ENCODE peak calls at places on chromosome 4, in five cellular contexts. One of them, this sample, is unnamed.

GRCh38 chr4:126124817-126125216 is 810.1 kb downstream of the FAT4 start:
- DNase-seq in A549: no peak
- DNase-seq in tibial nerve: no peak
- DNase-seq in K562: no peak
- DNase-seq in transverse colon: no peak
- DNase-seq in this sample: no peak

GRCh38 chr4:95268819-95269565 is 279.8 kb downstream of the UNC5C start:
- DNase-seq in tibial nerve: no peak
- DNase-seq in K562: no peak
- DNase-seq in A549: no peak
- DNase-seq in transverse colon: no peak
- DNase-seq in this sample: no peak

GRCh38 chr4:114597410-114598115 is 1.0 kb upstream of the UGT8 start:
- DNase-seq in transverse colon: peak; percentile 15
- DNase-seq in A549: no peak
- DNase-seq in tibial nerve: no peak
- DNase-seq in K562: no peak
- DNase-seq in this sample: no peak

GRCh38 chr4:33751050-33751449 is 2493.3 kb downstream of the ARAP2 start:
- DNase-seq in K562: no peak
- DNase-seq in A549: no peak
- DNase-seq in transverse colon: no peak
- DNase-seq in tibial nerve: no peak
- DNase-seq in this sample: no peak

GRCh38 chr4:88352062-88352461 is 26.6 kb upstream of the HERC6 start:
- DNase-seq in K562: no peak
- DNase-seq in tibial nerve: no peak
- DNase-seq in transverse colon: no peak
- DNase-seq in A549: peak; percentile 2
- DNase-seq in this sample: no peak

GRCh38 chr4:145755802-145756201 is 75.9 kb downstream of the C4orf51 start:
- DNase-seq in transverse colon: no peak
- DNase-seq in A549: no peak
- DNase-seq in tibial nerve: no peak
- DNase-seq in K562: no peak
- DNase-seq in this sample: no peak

GRCh38 chr4:5789141-5789540 is 78.1 kb downstream of the EVC start:
- DNase-seq in tibial nerve: no peak
- DNase-seq in transverse colon: no peak
- DNase-seq in K562: no peak
- DNase-seq in A549: no peak
- DNase-seq in this sample: peak; percentile 46

GRCh38 chr4:30553151-30553550 is 167.0 kb upstream of the PCDH7 start:
- DNase-seq in transverse colon: no peak
- DNase-seq in K562: no peak
- DNase-seq in A549: no peak
- DNase-seq in tibial nerve: no peak
- DNase-seq in this sample: no peak

GRCh38 chr4:152352645-152353116 is 183.2 kb downstream of the FBXW7 start:
- DNase-seq in K562: no peak
- DNase-seq in A549: peak; percentile 84
- DNase-seq in transverse colon: peak; percentile 19
- DNase-seq in tibial nerve: peak; percentile 19
- DNase-seq in this sample: peak; percentile 85

GRCh38 chr4:24794111-24794860 is 1.1 kb upstream of the SOD3 start:
- DNase-seq in K562: no peak
- DNase-seq in A549: no peak
- DNase-seq in transverse colon: peak; percentile 17
- DNase-seq in tibial nerve: no peak
- DNase-seq in this sample: peak; percentile 77

GRCh38 chr4:145847764-145848163 is 90.9 kb downstream of the ZNF827 start:
- DNase-seq in A549: no peak
- DNase-seq in K562: no peak
- DNase-seq in tibial nerve: no peak
- DNase-seq in transverse colon: no peak
- DNase-seq in this sample: no peak

GRCh38 chr4:189600598-189601435 is 339.9 kb upstream of the FRG1 start:
- DNase-seq in transverse colon: no peak
- DNase-seq in A549: peak; percentile 3
- DNase-seq in K562: no peak
- DNase-seq in tibial nerve: no peak
- DNase-seq in this sample: no peak

GRCh38 chr4:137853424-137853823 is 321.1 kb upstream of the PCDH18 start:
- DNase-seq in K562: peak; percentile 11
- DNase-seq in transverse colon: no peak
- DNase-seq in tibial nerve: no peak
- DNase-seq in A549: no peak
- DNase-seq in this sample: no peak

GRCh38 chr4:182925298-182925738 is 8.1 kb upstream of the DCTD start:
- DNase-seq in K562: peak; percentile 48
- DNase-seq in tibial nerve: no peak
- DNase-seq in A549: peak; percentile 85
- DNase-seq in transverse colon: peak; percentile 77
- DNase-seq in this sample: no peak

GRCh38 chr4:6943012-6943869 is 33.6 kb downstream of the TBC1D14 start:
- DNase-seq in tibial nerve: no peak
- DNase-seq in transverse colon: peak; percentile 64
- DNase-seq in K562: no peak
- DNase-seq in A549: no peak
- DNase-seq in this sample: no peak

GRCh38 chr4:113106076-113106475 is 56.6 kb downstream of the ANK2 start:
- DNase-seq in transverse colon: no peak
- DNase-seq in tibial nerve: no peak
- DNase-seq in K562: no peak
- DNase-seq in A549: peak; percentile 33
- DNase-seq in this sample: no peak

GRCh38 chr4:83096397-83096796 is 18.1 kb downstream of the PLAC8 start:
- DNase-seq in A549: no peak
- DNase-seq in transverse colon: no peak
- DNase-seq in tibial nerve: no peak
- DNase-seq in K562: no peak
- DNase-seq in this sample: no peak

GRCh38 chr4:26171953-26172352 is 148.9 kb upstream of the RBPJ start:
- DNase-seq in A549: no peak
- DNase-seq in K562: no peak
- DNase-seq in transverse colon: no peak
- DNase-seq in tibial nerve: no peak
- DNase-seq in this sample: no peak

GRCh38 chr4:88158360-88159136 is at the start of gene ABCG2:
- DNase-seq in K562: peak; percentile 65
- DNase-seq in transverse colon: peak; percentile 58
- DNase-seq in A549: peak; percentile 62
- DNase-seq in tibial nerve: no peak
- DNase-seq in this sample: no peak

GRCh38 chr4:183499797-183500196 is 5.1 kb upstream of the ING2 start:
- DNase-seq in A549: no peak
- DNase-seq in K562: no peak
- DNase-seq in transverse colon: no peak
- DNase-seq in tibial nerve: no peak
- DNase-seq in this sample: no peak

GRCh38 chr4:123546123-123546654 is 149.6 kb downstream of the SPRY1 start:
- DNase-seq in tibial nerve: no peak
- DNase-seq in A549: no peak
- DNase-seq in K562: no peak
- DNase-seq in transverse colon: peak; percentile 27
- DNase-seq in this sample: no peak

GRCh38 chr4:8589831-8590545 is 2.6 kb upstream of the CPZ start:
- DNase-seq in A549: no peak
- DNase-seq in K562: no peak
- DNase-seq in transverse colon: no peak
- DNase-seq in tibial nerve: no peak
- DNase-seq in this sample: no peak

GRCh38 chr4:46211406-46211805 is 87.6 kb upstream of the GABRG1 start:
- DNase-seq in K562: no peak
- DNase-seq in tibial nerve: no peak
- DNase-seq in A549: no peak
- DNase-seq in transverse colon: no peak
- DNase-seq in this sample: no peak

GRCh38 chr4:181503800-181504364 is 739.3 kb upstream of the TENM3 start:
- DNase-seq in tibial nerve: no peak
- DNase-seq in A549: no peak
- DNase-seq in K562: no peak
- DNase-seq in transverse colon: no peak
- DNase-seq in this sample: no peak

GRCh38 chr4:184529283-184529682 is 54.9 kb upstream of the IRF2 start:
- DNase-seq in tibial nerve: no peak
- DNase-seq in A549: no peak
- DNase-seq in K562: no peak
- DNase-seq in transverse colon: no peak
- DNase-seq in this sample: no peak

GRCh38 chr4:85475631-85476233 is 782 bp downstream of the ARHGAP24 start:
- DNase-seq in tibial nerve: no peak
- DNase-seq in transverse colon: no peak
- DNase-seq in K562: no peak
- DNase-seq in A549: peak; percentile 42
- DNase-seq in this sample: no peak

GRCh38 chr4:8494983-8495548 is 54.5 kb downstream of the TRMT44 start:
- DNase-seq in K562: no peak
- DNase-seq in A549: no peak
- DNase-seq in transverse colon: no peak
- DNase-seq in tibial nerve: no peak
- DNase-seq in this sample: no peak

GRCh38 chr4:15234101-15234500 is 193.7 kb upstream of the C1QTNF7 start:
- DNase-seq in A549: no peak
- DNase-seq in transverse colon: no peak
- DNase-seq in K562: no peak
- DNase-seq in tibial nerve: no peak
- DNase-seq in this sample: no peak

GRCh38 chr4:147482281-147482680 is 1.4 kb downstream of the EDNRA start:
- DNase-seq in A549: no peak
- DNase-seq in K562: no peak
- DNase-seq in tibial nerve: no peak
- DNase-seq in transverse colon: no peak
- DNase-seq in this sample: no peak

GRCh38 chr4:41369680-41370079 is 113.0 kb downstream of the UCHL1 start:
- DNase-seq in K562: no peak
- DNase-seq in tibial nerve: no peak
- DNase-seq in A549: no peak
- DNase-seq in transverse colon: no peak
- DNase-seq in this sample: no peak

GRCh38 chr4:81096566-81096965 is 66.1 kb downstream of the BMP3 start:
- DNase-seq in tibial nerve: no peak
- DNase-seq in K562: no peak
- DNase-seq in A549: no peak
- DNase-seq in transverse colon: no peak
- DNase-seq in this sample: no peak

GRCh38 chr4:99987681-99988080 is 37.6 kb upstream of the H2AZ1 start:
- DNase-seq in tibial nerve: no peak
- DNase-seq in transverse colon: no peak
- DNase-seq in K562: no peak
- DNase-seq in A549: no peak
- DNase-seq in this sample: no peak

GRCh38 chr4:19214591-19214990 is 1037.1 kb upstream of the SLIT2 start:
- DNase-seq in A549: no peak
- DNase-seq in K562: no peak
- DNase-seq in transverse colon: no peak
- DNase-seq in tibial nerve: no peak
- DNase-seq in this sample: no peak

GRCh38 chr4:87465739-87466366 is 43.5 kb downstream of the NUDT9 start:
- DNase-seq in transverse colon: no peak
- DNase-seq in A549: peak; percentile 54
- DNase-seq in K562: peak; percentile 18
- DNase-seq in tibial nerve: no peak
- DNase-seq in this sample: no peak

GRCh38 chr4:6474705-6475457 is 2.5 kb upstream of the PPP2R2C start:
- DNase-seq in transverse colon: no peak
- DNase-seq in K562: no peak
- DNase-seq in A549: no peak
- DNase-seq in tibial nerve: no peak
- DNase-seq in this sample: peak; percentile 27

GRCh38 chr4:156950090-156950489 is 21.5 kb downstream of the PDGFC start:
- DNase-seq in tibial nerve: no peak
- DNase-seq in K562: no peak
- DNase-seq in transverse colon: no peak
- DNase-seq in A549: no peak
- DNase-seq in this sample: no peak
- TF ChIP-seq POLR2A in tibial nerve: no peak
- TF ChIP-seq POLR2A in K562: no peak
- TF ChIP-seq POLR2A in transverse colon: no peak
- TF ChIP-seq POLR2A in A549: no peak
- TF ChIP-seq POLR2A in this sample: no peak

GRCh38 chr4:139594591-139595185 is 38.7 kb upstream of the SETD7 start:
- DNase-seq in transverse colon: no peak
- DNase-seq in tibial nerve: no peak
- DNase-seq in K562: no peak
- DNase-seq in A549: no peak
- DNase-seq in this sample: no peak

GRCh38 chr4:139595989-139596679 is 40.1 kb upstream of the SETD7 start:
- DNase-seq in transverse colon: no peak
- DNase-seq in A549: peak; percentile 76
- DNase-seq in K562: no peak
- DNase-seq in tibial nerve: peak; percentile 30
- DNase-seq in this sample: peak; percentile 71

GRCh38 chr4:139599594-139600374 is 43.8 kb upstream of the SETD7 start:
- DNase-seq in transverse colon: no peak
- DNase-seq in K562: no peak
- DNase-seq in tibial nerve: no peak
- DNase-seq in A549: peak; percentile 93
- DNase-seq in this sample: no peak

GRCh38 chr4:139599076-139599475 is 43.1 kb upstream of the SETD7 start:
- DNase-seq in tibial nerve: no peak
- DNase-seq in transverse colon: no peak
- DNase-seq in A549: no peak
- DNase-seq in K562: no peak
- DNase-seq in this sample: no peak

GRCh38 chr4:139596680-139597279 is 40.8 kb upstream of the SETD7 start:
- DNase-seq in A549: no peak
- DNase-seq in transverse colon: no peak
- DNase-seq in K562: no peak
- DNase-seq in tibial nerve: no peak
- DNase-seq in this sample: no peak
- TF ChIP-seq CTCF in A549: no peak
- TF ChIP-seq CTCF in transverse colon: no peak
- TF ChIP-seq CTCF in K562: no peak
- TF ChIP-seq CTCF in tibial nerve: no peak
- TF ChIP-seq CTCF in this sample: no peak

GRCh38 chr4:61301285-61301684 is 101.2 kb downstream of the ADGRL3 start:
- DNase-seq in transverse colon: no peak
- DNase-seq in K562: no peak
- DNase-seq in tibial nerve: no peak
- DNase-seq in A549: no peak
- DNase-seq in this sample: no peak
- TF ChIP-seq EP300 in transverse colon: no peak
- TF ChIP-seq EP300 in K562: no peak
- TF ChIP-seq EP300 in tibial nerve: no peak
- TF ChIP-seq EP300 in A549: no peak
- TF ChIP-seq EP300 in this sample: no peak

DNA sequence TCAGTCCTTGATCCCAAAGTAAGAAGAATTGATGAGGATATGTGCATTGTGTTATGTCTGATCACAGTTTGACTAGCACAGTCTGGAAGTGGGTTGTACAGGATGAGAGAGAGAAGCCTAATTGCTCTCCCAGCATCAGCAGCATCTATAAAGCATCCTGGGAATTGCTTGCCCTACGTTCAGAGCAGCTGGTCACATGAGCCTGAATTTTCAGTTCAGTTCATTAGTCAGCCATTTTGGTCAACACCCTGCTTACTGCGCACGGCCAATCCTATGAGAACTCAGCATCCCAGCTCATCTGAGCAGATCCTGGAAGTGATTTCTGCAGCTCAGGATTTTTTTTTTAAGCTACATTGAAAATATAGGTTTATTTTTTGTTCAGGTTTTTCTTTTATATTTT is at the start of gene RUFY3:
- DNase-seq in transverse colon: no peak
- DNase-seq in A549: no peak
- DNase-seq in tibial nerve: peak; percentile 20
- DNase-seq in K562: no peak
- DNase-seq in this sample: peak; percentile 78
- TF ChIP-seq POLR2A in transverse colon: no peak
- TF ChIP-seq POLR2A in A549: no peak
- TF ChIP-seq POLR2A in tibial nerve: no peak
- TF ChIP-seq POLR2A in K562: no peak
- TF ChIP-seq POLR2A in this sample: no peak

This sample was measured in sigmoid colon.